ENCODE peak calls at places on chromosomes 4 and X, in six cellular contexts. U is HFFc6; Q is iPS DF 6.9; G is iris pigment epithelial cell; N is left lung; L is stimulated activated CD4-positive, alpha-beta T cell treated with anti-CD3 and anti-CD28 coated beads, Interleukin-2, amount 100 ng/mL, for 24 hours. S is an unnamed sample.

GRCh38 chr4:147578057-147578476 is 39.1 kb upstream of the TMEM184C start:
- DNase-seq in U (peak), Q (no peak), G (peak), N (peak), L (no peak), S (no peak)

GRCh38 chr4:159564615-159565014 is 461.7 kb downstream of the RAPGEF2 start:
- DNase-seq in U (no peak), Q (no peak), G (no peak), N (no peak), L (no peak), S (no peak)

GRCh38 chr4:70838400-70838971 is 1.2 kb downstream of the GRSF1 start:
- DNase-seq in U (peak), Q (no peak), G (peak), N (no peak), L (no peak), S (no peak)

GRCh38 chr4:88533088-88533790 is 9.7 kb upstream of the PYURF start:
- DNase-seq in U (peak), Q (no peak), G (peak), N (no peak), L (no peak), S (no peak)

GRCh38 chrX:24594531-24594930 is 52.6 kb downstream of the PCYT1B start:
- DNase-seq in U (no peak), Q (no peak), G (no peak), N (no peak), L (no peak), S (no peak)

GRCh38 chrX:155108427-155108826 is 37.1 kb downstream of the BRCC3 start:
- DNase-seq in U (no peak), Q (no peak), G (no peak), N (no peak), L (no peak), S (no peak)

GRCh38 chr4:57355066-57355465 is 244.9 kb upstream of the IGFBP7 start:
- DNase-seq in U (no peak), Q (no peak), G (no peak), N (no peak), L (no peak), S (no peak)

GRCh38 chr4:157423526-157424020 is 203.0 kb downstream of the GRIA2 start:
- DNase-seq in U (no peak), Q (no peak), G (no peak), N (no peak), L (no peak), S (no peak)

GRCh38 chr4:127783026-127783769 is 1.1 kb downstream of the HSPA4L start:
- DNase-seq in U (peak), Q (no peak), G (peak), N (peak), L (peak), S (peak)

GRCh38 chrX:57952320-57952678 is 42.0 kb upstream of the ZXDA start:
- DNase-seq in U (no peak), Q (no peak), G (no peak), N (no peak), L (no peak), S (peak)

GRCh38 chr4:133596459-133596858 is 447.4 kb downstream of the PCDH10 start:
- DNase-seq in U (no peak), Q (no peak), G (no peak), N (no peak), L (no peak), S (no peak)

GRCh38 chr4:53622739-53623151 is 31.5 kb upstream of the LNX1 start:
- DNase-seq in U (peak), Q (no peak), G (peak), N (no peak), L (no peak), S (no peak)

GRCh38 chr4:185309770-185310169 is 86.0 kb downstream of the LRP2BP start:
- DNase-seq in U (no peak), Q (no peak), G (no peak), N (no peak), L (no peak), S (no peak)

GRCh38 chrX:123846598-123847038 is 13.2 kb upstream of the XIAP start:
- DNase-seq in U (peak), Q (no peak), G (peak), N (no peak), L (no peak), S (no peak)

GRCh38 chrX:142977128-142977914 is 48.4 kb upstream of the SPANXN4 start:
- DNase-seq in U (no peak), Q (no peak), G (no peak), N (no peak), L (no peak), S (no peak)